ENCODE peak calls at places on chromosome 15, in four cellular contexts. Y is hippocampal formation, C is GM12878, X is COR-L47. P is an unnamed sample.

GRCh38 chr15:35912196-35912595 is 366.2 kb upstream of the DPH6 start:
- DNase-seq in Y (no peak), C (no peak), X (no peak), P (no peak)

GRCh38 chr15:81155375-81156218 is 21.5 kb downstream of the CFAP161 start:
- DNase-seq in Y (no peak), C (no peak), X (no peak), P (no peak)

GRCh38 chr15:45361883-45362282 is 16.5 kb downstream of the GATM start:
- DNase-seq in Y (no peak), C (no peak), X (no peak), P (no peak)

GRCh38 chr15:47885921-47886320 is 168.6 kb downstream of the SEMA6D start:
- DNase-seq in Y (no peak), C (no peak), X (no peak), P (no peak)

GRCh38 chr15:59339252-59339672 is 33.4 kb downstream of the MYO1E start:
- DNase-seq in Y (no peak), C (no peak), X (no peak), P (no peak)

GRCh38 chr15:91853968-91854943 is 748 bp downstream of the SLCO3A1 start:
- DNase-seq in Y (peak), C (no peak), X (peak), P (peak)

GRCh38 chr15:95202569-95203349 is 971.4 kb downstream of the MCTP2 start:
- DNase-seq in Y (no peak), C (no peak), X (no peak), P (no peak)

GRCh38 chr15:38871638-38872037 is 307.0 kb upstream of the RASGRP1 start:
- DNase-seq in Y (no peak), C (no peak), X (no peak), P (no peak)

GRCh38 chr15:81274932-81275341 is 49.0 kb downstream of the STARD5 start:
- DNase-seq in Y (peak), C (peak), X (peak), P (peak)